ENCODE peak calls at places on chromosomes 1 and 21, in seven cellular contexts. One of them, this sample, is unnamed.

GRCh38 chr1:102902045-102902444 is 206.3 kb downstream of the COL11A1 start:
- DNase-seq in prostate gland: no peak
- DNase-seq in suprapubic skin: no peak
- DNase-seq in A549: no peak
- DNase-seq in adrenal gland: no peak
- DNase-seq in cardiac muscle cell: no peak
- DNase-seq in psoas muscle: no peak
- DNase-seq in this sample: no peak

GRCh38 chr1:175750366-175751111 is 7.1 kb upstream of the TNR start:
- DNase-seq in A549: no peak
- DNase-seq in suprapubic skin: no peak
- DNase-seq in prostate gland: no peak
- DNase-seq in psoas muscle: no peak
- DNase-seq in adrenal gland: no peak
- DNase-seq in cardiac muscle cell: peak; percentile 7
- DNase-seq in this sample: no peak

GRCh38 chr21:25813917-25814316 is 79.1 kb downstream of the GABPA start:
- DNase-seq in prostate gland: no peak
- DNase-seq in cardiac muscle cell: no peak
- DNase-seq in adrenal gland: no peak
- DNase-seq in suprapubic skin: no peak
- DNase-seq in A549: no peak
- DNase-seq in psoas muscle: no peak
- DNase-seq in this sample: no peak

GRCh38 chr1:246199086-246199485 is 308.0 kb downstream of the SMYD3 start:
- DNase-seq in suprapubic skin: no peak
- DNase-seq in prostate gland: no peak
- DNase-seq in cardiac muscle cell: no peak
- DNase-seq in A549: no peak
- DNase-seq in adrenal gland: peak; percentile 69
- DNase-seq in psoas muscle: no peak
- DNase-seq in this sample: no peak

GRCh38 chr21:41888749-41889376 is 9.7 kb upstream of the PRDM15 start:
- DNase-seq in cardiac muscle cell: no peak
- DNase-seq in suprapubic skin: no peak
- DNase-seq in prostate gland: no peak
- DNase-seq in psoas muscle: no peak
- DNase-seq in adrenal gland: peak; percentile 85
- DNase-seq in A549: no peak
- DNase-seq in this sample: no peak

GRCh38 chr1:64077281-64077940 is 126.0 kb upstream of the UBE2U start:
- DNase-seq in adrenal gland: no peak
- DNase-seq in cardiac muscle cell: no peak
- DNase-seq in A549: no peak
- DNase-seq in prostate gland: no peak
- DNase-seq in psoas muscle: no peak
- DNase-seq in suprapubic skin: no peak
- DNase-seq in this sample: no peak

GRCh38 chr1:187943606-187944403 is 1115.1 kb downstream of the PLA2G4A start:
- DNase-seq in cardiac muscle cell: no peak
- DNase-seq in prostate gland: no peak
- DNase-seq in suprapubic skin: no peak
- DNase-seq in adrenal gland: no peak
- DNase-seq in A549: no peak
- DNase-seq in psoas muscle: no peak
- DNase-seq in this sample: no peak

GRCh38 chr1:59699227-59699847 is 115.4 kb upstream of the HOOK1 start:
- DNase-seq in psoas muscle: no peak
- DNase-seq in adrenal gland: no peak
- DNase-seq in suprapubic skin: no peak
- DNase-seq in prostate gland: no peak
- DNase-seq in cardiac muscle cell: peak; percentile 61
- DNase-seq in A549: peak; percentile 30
- DNase-seq in this sample: no peak

GRCh38 chr1:39129514-39129913 is 75.0 kb upstream of the MACF1 start:
- DNase-seq in psoas muscle: no peak
- DNase-seq in cardiac muscle cell: no peak
- DNase-seq in prostate gland: peak; percentile 15
- DNase-seq in suprapubic skin: no peak
- DNase-seq in A549: no peak
- DNase-seq in adrenal gland: no peak
- DNase-seq in this sample: no peak

GRCh38 chr1:114122891-114123621 is 30.6 kb downstream of the SYT6 start:
- DNase-seq in psoas muscle: no peak
- DNase-seq in suprapubic skin: no peak
- DNase-seq in cardiac muscle cell: peak; percentile 41
- DNase-seq in adrenal gland: no peak
- DNase-seq in A549: peak; percentile 21
- DNase-seq in prostate gland: no peak
- DNase-seq in this sample: no peak

GRCh38 chr1:234281826-234282489 is 91.3 kb upstream of the COA6 start:
- DNase-seq in adrenal gland: peak; percentile 59
- DNase-seq in suprapubic skin: no peak
- DNase-seq in prostate gland: no peak
- DNase-seq in A549: no peak
- DNase-seq in cardiac muscle cell: peak; percentile 15
- DNase-seq in psoas muscle: no peak
- DNase-seq in this sample: no peak

GRCh38 chr1:88163187-88163586 is 520.9 kb upstream of the PKN2 start:
- DNase-seq in adrenal gland: no peak
- DNase-seq in psoas muscle: no peak
- DNase-seq in prostate gland: no peak
- DNase-seq in cardiac muscle cell: no peak
- DNase-seq in suprapubic skin: no peak
- DNase-seq in A549: no peak
- DNase-seq in this sample: no peak

GRCh38 chr1:150809651-150810050 is 1.6 kb upstream of the CTSK start:
- DNase-seq in cardiac muscle cell: no peak
- DNase-seq in suprapubic skin: peak; percentile 89
- DNase-seq in adrenal gland: no peak
- DNase-seq in A549: no peak
- DNase-seq in psoas muscle: peak; percentile 15
- DNase-seq in prostate gland: no peak
- DNase-seq in this sample: no peak

GRCh38 chr1:191520345-191520744 is 637.9 kb upstream of the RGS18 start:
- DNase-seq in suprapubic skin: no peak
- DNase-seq in A549: no peak
- DNase-seq in prostate gland: no peak
- DNase-seq in adrenal gland: no peak
- DNase-seq in cardiac muscle cell: no peak
- DNase-seq in psoas muscle: no peak
- DNase-seq in this sample: no peak

GRCh38 chr1:89809556-89809955 is 11.3 kb upstream of the LRRC8D start:
- DNase-seq in cardiac muscle cell: no peak
- DNase-seq in adrenal gland: no peak
- DNase-seq in prostate gland: no peak
- DNase-seq in A549: no peak
- DNase-seq in suprapubic skin: no peak
- DNase-seq in psoas muscle: no peak
- DNase-seq in this sample: no peak

GRCh38 chr1:192913683-192914082 is 104.8 kb downstream of the RGS2 start:
- DNase-seq in A549: no peak
- DNase-seq in suprapubic skin: no peak
- DNase-seq in adrenal gland: no peak
- DNase-seq in psoas muscle: no peak
- DNase-seq in cardiac muscle cell: no peak
- DNase-seq in prostate gland: no peak
- DNase-seq in this sample: peak; percentile 6

GRCh38 chr1:201939271-201939973 is 6.9 kb downstream of the LMOD1 start:
- DNase-seq in adrenal gland: no peak
- DNase-seq in suprapubic skin: no peak
- DNase-seq in A549: no peak
- DNase-seq in cardiac muscle cell: no peak
- DNase-seq in psoas muscle: no peak
- DNase-seq in prostate gland: no peak
- DNase-seq in this sample: no peak

DNA sequence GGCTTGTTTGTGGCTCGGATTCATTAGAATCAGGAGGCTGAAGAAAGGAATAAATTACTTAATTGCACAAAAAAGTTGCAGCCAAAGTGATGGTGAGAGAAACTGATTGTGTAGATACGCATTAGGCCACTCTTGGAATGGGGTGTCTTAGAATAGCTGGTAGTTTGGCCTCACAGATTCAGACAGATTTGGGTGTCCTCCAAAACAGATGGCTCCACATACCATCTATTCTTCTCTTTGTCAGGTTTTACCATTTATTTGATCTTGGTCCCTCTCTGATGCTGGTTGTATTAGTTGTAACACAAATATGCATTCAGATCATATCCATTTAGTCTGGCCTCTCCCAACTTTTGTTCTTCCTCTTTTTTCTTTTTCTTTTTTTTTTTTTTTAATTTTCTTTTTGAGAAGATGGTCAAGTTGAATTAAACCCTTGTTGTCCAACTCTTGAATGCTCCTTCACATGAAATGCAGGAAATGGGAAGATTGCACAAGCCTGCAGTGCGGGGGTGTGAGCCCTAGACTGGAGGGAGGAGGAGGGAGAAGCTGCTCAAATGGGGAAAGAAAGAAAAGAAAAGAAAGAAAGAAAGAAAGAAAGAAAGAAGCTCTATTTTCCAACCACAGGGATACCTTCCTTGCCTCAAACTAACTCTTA is 275.8 kb downstream of the RPS6KC1 start:
- DNase-seq in suprapubic skin: no peak
- DNase-seq in cardiac muscle cell: no peak
- DNase-seq in adrenal gland: no peak
- DNase-seq in psoas muscle: peak; percentile 32
- DNase-seq in prostate gland: no peak
- DNase-seq in A549: no peak
- DNase-seq in this sample: no peak
- H3K4me3 ChIP-seq in suprapubic skin: no peak overlapping the region
- H3K4me3 ChIP-seq in cardiac muscle cell: no peak overlapping the region
- H3K4me3 ChIP-seq in adrenal gland: no peak overlapping the region
- H3K4me3 ChIP-seq in psoas muscle: no peak overlapping the region
- H3K4me3 ChIP-seq in prostate gland: no peak overlapping the region
- H3K4me3 ChIP-seq in A549: no peak overlapping the region
- H3K4me3 ChIP-seq in this sample: no peak overlapping the region

GRCh38 chr1:43534256-43534655 is 3.6 kb downstream of the PTPRF start:
- DNase-seq in psoas muscle: no peak
- DNase-seq in A549: no peak
- DNase-seq in prostate gland: no peak
- DNase-seq in suprapubic skin: no peak
- DNase-seq in adrenal gland: no peak
- DNase-seq in cardiac muscle cell: no peak
- DNase-seq in this sample: no peak
- H3K9me3 ChIP-seq in psoas muscle: no peaks in the 10 kb centered on the region
- H3K9me3 ChIP-seq in A549: no peaks in the 10 kb centered on the region
- H3K9me3 ChIP-seq in prostate gland: no peaks in the 10 kb centered on the region
- H3K9me3 ChIP-seq in suprapubic skin: no peaks in the 10 kb centered on the region
- H3K9me3 ChIP-seq in adrenal gland: no peaks in the 10 kb centered on the region
- H3K9me3 ChIP-seq in cardiac muscle cell: no peaks in the 10 kb centered on the region
- H3K9me3 ChIP-seq in this sample: no peaks in the 10 kb centered on the region

DNA sequence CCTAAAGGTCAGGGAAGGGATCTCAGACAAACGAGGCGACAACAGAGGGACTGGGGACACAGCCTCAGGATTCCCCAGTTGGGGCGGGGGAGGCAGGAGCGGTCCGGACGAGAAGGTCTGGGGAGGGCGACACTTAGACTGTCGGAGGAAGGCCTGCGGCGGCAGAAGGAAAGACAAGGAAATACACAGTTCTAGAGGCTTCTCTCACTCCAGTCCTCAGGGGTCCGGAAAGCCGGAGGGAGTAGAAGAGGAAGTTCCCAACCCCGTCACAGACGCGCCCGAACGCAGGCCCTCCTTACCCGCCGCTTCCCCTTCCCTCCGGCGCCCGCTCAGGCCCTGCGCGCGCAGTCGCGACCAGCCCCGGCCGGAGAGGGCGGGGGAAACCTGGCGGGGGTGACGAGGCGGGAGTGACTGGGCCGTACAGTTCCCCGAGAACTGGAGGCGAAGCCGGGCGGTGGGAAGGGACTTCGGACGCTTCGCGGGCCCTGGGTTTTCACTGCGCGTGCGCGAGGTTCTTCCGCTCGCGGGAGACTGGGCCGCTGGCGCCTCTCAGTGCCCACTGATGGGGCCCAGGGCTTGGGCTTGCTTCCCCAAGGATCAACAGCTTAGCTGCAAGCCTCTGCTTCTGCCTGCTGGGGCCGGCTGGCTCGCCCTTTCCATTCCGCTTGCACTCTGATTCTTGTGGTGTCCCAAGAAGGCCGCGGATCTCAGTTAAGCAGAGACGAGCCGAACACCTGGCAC is at the start of gene IPP:
- DNase-seq in A549: peak; percentile 94
- DNase-seq in suprapubic skin: peak; percentile 97
- DNase-seq in cardiac muscle cell: peak; percentile 99
- DNase-seq in psoas muscle: peak; percentile 98
- DNase-seq in adrenal gland: peak; percentile 98
- DNase-seq in prostate gland: peak; percentile 96
- DNase-seq in this sample: peak; percentile 98
- TF ChIP-seq CTCF in A549: no peak
- TF ChIP-seq CTCF in suprapubic skin: no peak
- TF ChIP-seq CTCF in cardiac muscle cell: peak; percentile 31
- TF ChIP-seq CTCF in psoas muscle: peak; percentile 23
- TF ChIP-seq CTCF in adrenal gland: peak; percentile 12
- TF ChIP-seq CTCF in prostate gland: peak; percentile 51
- TF ChIP-seq CTCF in this sample: peak; percentile 47

GRCh38 chr1:20472860-20473711 is 12.9 kb downstream of the CAMK2N1 start:
- DNase-seq in A549: peak; percentile 85
- DNase-seq in suprapubic skin: no peak
- DNase-seq in adrenal gland: peak; percentile 95
- DNase-seq in cardiac muscle cell: peak; percentile 81
- DNase-seq in psoas muscle: peak; percentile 63
- DNase-seq in prostate gland: no peak
- DNase-seq in this sample: peak; percentile 57
- H3K4me3 ChIP-seq in A549: no peak overlapping the region
- H3K4me3 ChIP-seq in suprapubic skin: no peak overlapping the region
- H3K4me3 ChIP-seq in adrenal gland: no peak overlapping the region
- H3K4me3 ChIP-seq in cardiac muscle cell: no peak overlapping the region
- H3K4me3 ChIP-seq in psoas muscle: no peak overlapping the region
- H3K4me3 ChIP-seq in prostate gland: no peak overlapping the region
- H3K4me3 ChIP-seq in this sample: no peak overlapping the region

GRCh38 chr1:1779691-1780597 is 1.7 kb upstream of the NADK start:
- DNase-seq in psoas muscle: peak; percentile 52
- DNase-seq in A549: no peak
- DNase-seq in prostate gland: no peak
- DNase-seq in cardiac muscle cell: no peak
- DNase-seq in adrenal gland: peak; percentile 83
- DNase-seq in suprapubic skin: peak; percentile 74
- DNase-seq in this sample: no peak
- H3K9me3 ChIP-seq in psoas muscle: no peaks in the 10 kb centered on the region
- H3K9me3 ChIP-seq in A549: no peaks in the 10 kb centered on the region
- H3K9me3 ChIP-seq in prostate gland: no peaks in the 10 kb centered on the region
- H3K9me3 ChIP-seq in cardiac muscle cell: no peaks in the 10 kb centered on the region
- H3K9me3 ChIP-seq in adrenal gland: no peaks in the 10 kb centered on the region
- H3K9me3 ChIP-seq in suprapubic skin: no peaks in the 10 kb centered on the region
- H3K9me3 ChIP-seq in this sample: no peaks in the 10 kb centered on the region

GRCh38 chr1:232529747-232530146 is 100.2 kb downstream of the SIPA1L2 start:
- DNase-seq in suprapubic skin: no peak
- DNase-seq in cardiac muscle cell: no peak
- DNase-seq in adrenal gland: no peak
- DNase-seq in A549: no peak
- DNase-seq in psoas muscle: no peak
- DNase-seq in prostate gland: no peak
- DNase-seq in this sample: no peak
- TF ChIP-seq CTCF in suprapubic skin: no peak
- TF ChIP-seq CTCF in cardiac muscle cell: no peak
- TF ChIP-seq CTCF in adrenal gland: no peak
- TF ChIP-seq CTCF in A549: no peak
- TF ChIP-seq CTCF in psoas muscle: no peak
- TF ChIP-seq CTCF in prostate gland: no peak
- TF ChIP-seq CTCF in this sample: no peak

GRCh38 chr1:46611691-46612221 is 4.9 kb downstream of the MOB3C start:
- DNase-seq in cardiac muscle cell: no peak
- DNase-seq in suprapubic skin: no peak
- DNase-seq in A549: no peak
- DNase-seq in adrenal gland: no peak
- DNase-seq in psoas muscle: no peak
- DNase-seq in prostate gland: no peak
- DNase-seq in this sample: peak; percentile 23
- H3K4me3 ChIP-seq in cardiac muscle cell: no peak overlapping the region
- H3K4me3 ChIP-seq in suprapubic skin: peak overlapping the region; percentile 5
- H3K4me3 ChIP-seq in A549: no peak overlapping the region
- H3K4me3 ChIP-seq in adrenal gland: no peak overlapping the region
- H3K4me3 ChIP-seq in psoas muscle: peak overlapping the region; percentile 46
- H3K4me3 ChIP-seq in prostate gland: no peak overlapping the region
- H3K4me3 ChIP-seq in this sample: no peak overlapping the region